ENCODE peak calls at places on chromosomes 2 and 18, in eight cellular contexts. One of them, this sample, is unnamed. For H3K36me3, the result is how much of the 10 kb centered on the place peaks cover.

GRCh38 chr2:205041472-205042130 is 496.3 kb downstream of the PARD3B start:
- DNase-seq in psoas muscle: no peak
- DNase-seq in adrenal gland: no peak
- DNase-seq in IMR-90: no peak
- DNase-seq in mammary epithelial cell: no peak
- DNase-seq in astrocyte: no peak
- DNase-seq in sigmoid colon: no peak
- DNase-seq in tibial artery: no peak
- DNase-seq in this sample: no peak

GRCh38 chr18:53441761-53442414 is 782.6 kb downstream of the MBD2 start:
- DNase-seq in psoas muscle: no peak
- DNase-seq in adrenal gland: no peak
- DNase-seq in IMR-90: no peak
- DNase-seq in mammary epithelial cell: no peak
- DNase-seq in astrocyte: no peak
- DNase-seq in sigmoid colon: no peak
- DNase-seq in tibial artery: no peak
- DNase-seq in this sample: no peak

GRCh38 chr2:37387143-37387835 is 42.9 kb downstream of the QPCT start:
- DNase-seq in psoas muscle: no peak
- DNase-seq in adrenal gland: no peak
- DNase-seq in IMR-90: peak
- DNase-seq in mammary epithelial cell: peak
- DNase-seq in astrocyte: peak
- DNase-seq in sigmoid colon: no peak
- DNase-seq in tibial artery: no peak
- DNase-seq in this sample: no peak

GRCh38 chr18:45357681-45358470 is 257.4 kb upstream of the SLC14A2 start:
- DNase-seq in psoas muscle: no peak
- DNase-seq in adrenal gland: no peak
- DNase-seq in IMR-90: no peak
- DNase-seq in mammary epithelial cell: peak
- DNase-seq in astrocyte: peak
- DNase-seq in sigmoid colon: no peak
- DNase-seq in tibial artery: no peak
- DNase-seq in this sample: no peak

GRCh38 chr2:124571836-124572235 is 546.7 kb downstream of the CNTNAP5 start:
- DNase-seq in psoas muscle: no peak
- DNase-seq in adrenal gland: no peak
- DNase-seq in IMR-90: no peak
- DNase-seq in mammary epithelial cell: no peak
- DNase-seq in astrocyte: no peak
- DNase-seq in sigmoid colon: no peak
- DNase-seq in tibial artery: no peak
- DNase-seq in this sample: no peak

GRCh38 chr2:174445248-174445647 is 41.6 kb downstream of the GPR155 start:
- DNase-seq in psoas muscle: no peak
- DNase-seq in adrenal gland: no peak
- DNase-seq in IMR-90: peak
- DNase-seq in mammary epithelial cell: no peak
- DNase-seq in astrocyte: peak
- DNase-seq in sigmoid colon: no peak
- DNase-seq in tibial artery: no peak
- DNase-seq in this sample: no peak

GRCh38 chr2:219570194-219570923 is 980 bp downstream of the OBSL1 start:
- DNase-seq in psoas muscle: peak
- DNase-seq in adrenal gland: peak
- DNase-seq in IMR-90: peak
- DNase-seq in mammary epithelial cell: peak
- DNase-seq in astrocyte: peak
- DNase-seq in sigmoid colon: no peak
- DNase-seq in tibial artery: no peak
- DNase-seq in this sample: no peak

GRCh38 chr2:15410884-15411283 is 150.2 kb downstream of the NBAS start:
- DNase-seq in psoas muscle: no peak
- DNase-seq in adrenal gland: no peak
- DNase-seq in IMR-90: no peak
- DNase-seq in mammary epithelial cell: no peak
- DNase-seq in astrocyte: no peak
- DNase-seq in sigmoid colon: peak
- DNase-seq in tibial artery: no peak
- DNase-seq in this sample: no peak

GRCh38 chr2:128626758-128627515 is 308.3 kb upstream of the HS6ST1 start:
- DNase-seq in psoas muscle: no peak
- DNase-seq in adrenal gland: no peak
- DNase-seq in IMR-90: no peak
- DNase-seq in mammary epithelial cell: no peak
- DNase-seq in astrocyte: peak
- DNase-seq in sigmoid colon: peak
- DNase-seq in tibial artery: no peak
- DNase-seq in this sample: no peak

GRCh38 chr2:137367361-137367760 is 596.9 kb upstream of the HNMT start:
- DNase-seq in psoas muscle: no peak
- DNase-seq in adrenal gland: no peak
- DNase-seq in IMR-90: no peak
- DNase-seq in mammary epithelial cell: peak
- DNase-seq in astrocyte: no peak
- DNase-seq in sigmoid colon: no peak
- DNase-seq in tibial artery: no peak
- DNase-seq in this sample: no peak

GRCh38 chr2:73112913-73113633 is at the start of gene RAB11FIP5:
- DNase-seq in psoas muscle: peak
- DNase-seq in adrenal gland: peak
- DNase-seq in IMR-90: peak
- DNase-seq in mammary epithelial cell: peak
- DNase-seq in astrocyte: peak
- DNase-seq in sigmoid colon: peak
- DNase-seq in tibial artery: peak
- DNase-seq in this sample: no peak

GRCh38 chr18:52869942-52870907 is 530.2 kb downstream of the DCC start:
- DNase-seq in psoas muscle: no peak
- DNase-seq in adrenal gland: no peak
- DNase-seq in IMR-90: no peak
- DNase-seq in mammary epithelial cell: no peak
- DNase-seq in astrocyte: no peak
- DNase-seq in sigmoid colon: peak
- DNase-seq in tibial artery: no peak
- DNase-seq in this sample: no peak

GRCh38 chr2:195026261-195026660 is 630.8 kb upstream of the SLC39A10 start:
- DNase-seq in psoas muscle: no peak
- DNase-seq in adrenal gland: no peak
- DNase-seq in IMR-90: peak
- DNase-seq in mammary epithelial cell: peak
- DNase-seq in astrocyte: peak
- DNase-seq in sigmoid colon: no peak
- DNase-seq in tibial artery: no peak
- DNase-seq in this sample: no peak

GRCh38 chr2:66455490-66455889 is 20.6 kb downstream of the MEIS1 start:
- DNase-seq in psoas muscle: no peak
- DNase-seq in adrenal gland: no peak
- DNase-seq in IMR-90: no peak
- DNase-seq in mammary epithelial cell: no peak
- DNase-seq in astrocyte: no peak
- DNase-seq in sigmoid colon: no peak
- DNase-seq in tibial artery: no peak
- DNase-seq in this sample: no peak

GRCh38 chr2:73359915-73360697 is 25.5 kb upstream of the ALMS1 start:
- DNase-seq in psoas muscle: no peak
- DNase-seq in adrenal gland: no peak
- DNase-seq in IMR-90: no peak
- DNase-seq in mammary epithelial cell: no peak
- DNase-seq in astrocyte: no peak
- DNase-seq in sigmoid colon: no peak
- DNase-seq in tibial artery: no peak
- DNase-seq in this sample: no peak

GRCh38 chr18:12726774-12727550 is 24.1 kb downstream of the PSMG2 start:
- DNase-seq in psoas muscle: no peak
- DNase-seq in adrenal gland: peak
- DNase-seq in IMR-90: peak
- DNase-seq in mammary epithelial cell: peak
- DNase-seq in astrocyte: peak
- DNase-seq in sigmoid colon: no peak
- DNase-seq in tibial artery: peak
- DNase-seq in this sample: no peak

GRCh38 chr2:134933732-134934131 is 15.1 kb downstream of the CCNT2 start:
- DNase-seq in psoas muscle: no peak
- DNase-seq in adrenal gland: no peak
- DNase-seq in IMR-90: no peak
- DNase-seq in mammary epithelial cell: no peak
- DNase-seq in astrocyte: no peak
- DNase-seq in sigmoid colon: no peak
- DNase-seq in tibial artery: no peak
- DNase-seq in this sample: no peak

GRCh38 chr2:150485114-150485870 is 2.2 kb downstream of the RND3 start:
- DNase-seq in psoas muscle: peak
- DNase-seq in adrenal gland: peak
- DNase-seq in IMR-90: peak
- DNase-seq in mammary epithelial cell: peak
- DNase-seq in astrocyte: peak
- DNase-seq in sigmoid colon: peak
- DNase-seq in tibial artery: peak
- DNase-seq in this sample: no peak

GRCh38 chr2:202185156-202185555 is 53.2 kb downstream of the SUMO1 start:
- DNase-seq in psoas muscle: no peak
- DNase-seq in adrenal gland: no peak
- DNase-seq in IMR-90: no peak
- DNase-seq in mammary epithelial cell: no peak
- DNase-seq in astrocyte: no peak
- DNase-seq in sigmoid colon: no peak
- DNase-seq in tibial artery: no peak
- DNase-seq in this sample: no peak

GRCh38 chr18:58117685-58118403 is 73.8 kb downstream of the NEDD4L start:
- DNase-seq in psoas muscle: no peak
- DNase-seq in adrenal gland: peak
- DNase-seq in IMR-90: peak
- DNase-seq in mammary epithelial cell: peak
- DNase-seq in astrocyte: peak
- DNase-seq in sigmoid colon: no peak
- DNase-seq in tibial artery: no peak
- DNase-seq in this sample: no peak

GRCh38 chr2:215140166-215140707 is 1.8 kb upstream of the ABCA12 start:
- DNase-seq in psoas muscle: no peak
- DNase-seq in adrenal gland: no peak
- DNase-seq in IMR-90: no peak
- DNase-seq in mammary epithelial cell: peak
- DNase-seq in astrocyte: no peak
- DNase-seq in sigmoid colon: no peak
- DNase-seq in tibial artery: no peak
- DNase-seq in this sample: no peak

GRCh38 chr2:38499921-38500634 is 102.7 kb downstream of the HNRNPLL start:
- DNase-seq in psoas muscle: peak
- DNase-seq in adrenal gland: no peak
- DNase-seq in IMR-90: no peak
- DNase-seq in mammary epithelial cell: no peak
- DNase-seq in astrocyte: no peak
- DNase-seq in sigmoid colon: peak
- DNase-seq in tibial artery: peak
- DNase-seq in this sample: no peak

GRCh38 chr2:124318913-124319312 is 293.8 kb downstream of the CNTNAP5 start:
- DNase-seq in psoas muscle: no peak
- DNase-seq in adrenal gland: no peak
- DNase-seq in IMR-90: no peak
- DNase-seq in mammary epithelial cell: no peak
- DNase-seq in astrocyte: no peak
- DNase-seq in sigmoid colon: no peak
- DNase-seq in tibial artery: no peak
- DNase-seq in this sample: no peak

DNA sequence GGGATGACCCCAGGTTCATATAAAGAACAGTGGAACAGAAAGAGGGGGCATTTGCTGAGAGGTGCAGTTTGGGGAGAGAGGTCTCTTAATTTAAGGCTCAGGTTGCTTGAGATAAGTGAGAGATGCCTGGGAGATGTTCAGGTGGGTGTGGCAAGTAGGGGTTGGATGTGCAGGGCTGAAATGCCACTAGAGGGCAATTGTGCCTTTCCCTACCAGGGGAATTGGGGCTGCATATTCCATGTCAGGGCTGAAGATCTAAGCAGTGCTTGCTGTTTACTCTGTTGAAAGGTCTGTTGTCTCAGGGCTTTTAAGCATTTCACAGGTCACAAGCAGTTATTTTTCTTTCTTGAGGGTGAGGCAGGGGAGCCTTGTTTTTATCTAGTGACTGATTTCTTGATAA is 7.8 kb downstream of the CCDC85A start:
- DNase-seq in psoas muscle: no peak
- DNase-seq in adrenal gland: no peak
- DNase-seq in IMR-90: peak
- DNase-seq in mammary epithelial cell: peak
- DNase-seq in astrocyte: peak
- DNase-seq in sigmoid colon: no peak
- DNase-seq in tibial artery: no peak
- DNase-seq in this sample: no peak
- TF ChIP-seq CTCF in psoas muscle: peak
- TF ChIP-seq CTCF in adrenal gland: no peak
- TF ChIP-seq CTCF in IMR-90: peak
- TF ChIP-seq CTCF in mammary epithelial cell: peak
- TF ChIP-seq CTCF in astrocyte: peak
- TF ChIP-seq CTCF in sigmoid colon: peak
- TF ChIP-seq CTCF in tibial artery: no peak
- TF ChIP-seq CTCF in this sample: peak

GRCh38 chr2:20352230-20353216 is 1.9 kb upstream of the PUM2 start:
- DNase-seq in psoas muscle: no peak
- DNase-seq in adrenal gland: no peak
- DNase-seq in IMR-90: no peak
- DNase-seq in mammary epithelial cell: no peak
- DNase-seq in astrocyte: no peak
- DNase-seq in sigmoid colon: no peak
- DNase-seq in tibial artery: no peak
- DNase-seq in this sample: no peak
- H3K4me3 ChIP-seq in psoas muscle: no peak
- H3K4me3 ChIP-seq in adrenal gland: no peak
- H3K4me3 ChIP-seq in IMR-90: no peak
- H3K4me3 ChIP-seq in mammary epithelial cell: no peak
- H3K4me3 ChIP-seq in astrocyte: no peak
- H3K4me3 ChIP-seq in sigmoid colon: no peak
- H3K4me3 ChIP-seq in tibial artery: no peak
- H3K4me3 ChIP-seq in this sample: no peak

GRCh38 chr2:171475979-171476378 is 42.0 kb downstream of the DCAF17 start:
- DNase-seq in psoas muscle: no peak
- DNase-seq in adrenal gland: no peak
- DNase-seq in IMR-90: no peak
- DNase-seq in mammary epithelial cell: no peak
- DNase-seq in astrocyte: no peak
- DNase-seq in sigmoid colon: no peak
- DNase-seq in tibial artery: no peak
- DNase-seq in this sample: no peak
- H3K36me3 ChIP-seq in psoas muscle: under half
- H3K36me3 ChIP-seq in adrenal gland: under half
- H3K36me3 ChIP-seq in IMR-90: under half
- H3K36me3 ChIP-seq in mammary epithelial cell: under half
- H3K36me3 ChIP-seq in astrocyte: under half
- H3K36me3 ChIP-seq in sigmoid colon: under half
- H3K36me3 ChIP-seq in tibial artery: under half
- H3K36me3 ChIP-seq in this sample: under half

DNA sequence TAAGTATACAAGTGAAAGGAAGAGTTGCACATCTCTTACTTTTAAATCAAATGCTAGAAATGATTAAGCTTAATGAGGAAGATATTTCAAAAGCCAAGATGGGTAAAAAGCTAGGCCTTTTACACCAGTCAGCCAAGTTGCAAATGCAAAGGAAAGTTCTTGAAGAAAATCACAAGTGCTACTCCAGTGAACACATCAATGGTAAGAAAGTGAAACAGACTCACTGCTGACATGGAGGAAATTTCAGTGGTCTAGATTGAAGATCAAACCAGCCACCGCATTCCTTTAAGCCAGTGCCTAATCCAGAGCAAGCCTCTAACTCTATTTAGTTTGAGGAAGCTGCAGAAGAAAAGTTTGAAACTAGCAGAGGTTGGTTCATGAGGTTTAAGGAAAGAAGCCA is 79.1 kb downstream of the RBBP8 start:
- DNase-seq in psoas muscle: no peak
- DNase-seq in adrenal gland: no peak
- DNase-seq in IMR-90: no peak
- DNase-seq in mammary epithelial cell: no peak
- DNase-seq in astrocyte: no peak
- DNase-seq in sigmoid colon: no peak
- DNase-seq in tibial artery: no peak
- DNase-seq in this sample: no peak
- TF ChIP-seq CTCF in psoas muscle: no peak
- TF ChIP-seq CTCF in adrenal gland: no peak
- TF ChIP-seq CTCF in IMR-90: no peak
- TF ChIP-seq CTCF in mammary epithelial cell: no peak
- TF ChIP-seq CTCF in astrocyte: no peak
- TF ChIP-seq CTCF in sigmoid colon: no peak
- TF ChIP-seq CTCF in tibial artery: no peak
- TF ChIP-seq CTCF in this sample: no peak